ENCODE peak calls at places on chromosomes 16 and 17, in five cellular contexts. G is A673, P is heart left ventricle, O is psoas muscle, U is pancreas. J is an unnamed sample.
A peak's percentile ranks its signal among the peaks of the same experiment; 100 is the strongest.

GRCh38 chr16:17476414-17477259 is 5.9 kb upstream of the XYLT1 start:
- DNase-seq in U (peak; percentile 76), P (no peak), G (peak; percentile 32), O (peak; percentile 18), J (peak; percentile 72)

GRCh38 chr17:45052052-45052772 is 780 bp upstream of the DCAKD start:
- DNase-seq in P (no peak), G (peak; percentile 32), O (peak; percentile 60), U (peak; percentile 54), J (peak; percentile 84)

GRCh38 chr17:41437769-41438168 is 3.0 kb downstream of the KRT38 start:
- DNase-seq in O (no peak), U (no peak), G (no peak), P (no peak), J (no peak)

GRCh38 chr17:32596666-32597065 is 109.9 kb downstream of the CDK5R1 start:
- DNase-seq in G (no peak), O (no peak), U (no peak), P (no peak), J (peak; percentile 84)

GRCh38 chr17:41520821-41521521 is 2.3 kb upstream of the KRT15 start:
- DNase-seq in U (no peak), P (peak; percentile 30), O (no peak), G (no peak), J (no peak)

GRCh38 chr16:14399397-14400284 is 230.4 kb downstream of the PARN start:
- DNase-seq in U (no peak), O (peak; percentile 79), G (no peak), P (no peak), J (no peak)

GRCh38 chr17:2233441-2233947 is 70.1 kb downstream of the SMG6 start:
- DNase-seq in G (peak; percentile 15), O (peak; percentile 38), P (no peak), U (no peak), J (no peak)

GRCh38 chr17:16922386-16923096 is 49.4 kb downstream of the TNFRSF13B start:
- DNase-seq in G (no peak), U (peak; percentile 26), P (no peak), O (no peak), J (no peak)

GRCh38 chr17:36849871-36850348 is 87.4 kb upstream of the LHX1 start:
- DNase-seq in G (peak; percentile 44), O (no peak), P (no peak), U (no peak), J (peak; percentile 42)

GRCh38 chr17:36183001-36183810 is 6.8 kb upstream of the TBC1D3B start:
- DNase-seq in G (peak; percentile 45), O (peak; percentile 55), U (peak; percentile 49), P (peak; percentile 93), J (peak; percentile 83)

DNA sequence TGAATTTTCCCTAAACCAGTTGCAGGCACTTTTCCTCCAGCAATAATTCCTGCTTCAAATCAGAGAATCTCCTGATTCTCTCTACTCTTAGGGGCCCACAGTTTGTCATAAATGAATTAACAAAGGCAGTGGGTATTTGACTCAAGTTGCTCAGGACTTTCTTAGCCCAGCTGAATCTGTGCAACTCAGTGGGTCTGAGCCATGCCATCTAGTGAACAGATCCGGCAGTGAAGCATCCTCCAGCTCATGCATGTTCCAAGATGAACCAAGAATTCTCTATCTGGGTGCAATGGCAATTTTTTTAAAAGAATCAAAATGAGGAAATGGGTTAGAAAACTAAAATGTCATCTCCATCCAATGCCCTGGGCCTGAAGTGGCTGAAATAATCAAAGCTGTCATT is 575.2 kb upstream of the CDH11 start:
- DNase-seq in G (peak; percentile 20), O (no peak), U (no peak), P (no peak), J (no peak)
- TF ChIP-seq CTCF in G (peak; percentile 27), O (no peak), U (no peak), P (no peak), J (no peak)

DNA sequence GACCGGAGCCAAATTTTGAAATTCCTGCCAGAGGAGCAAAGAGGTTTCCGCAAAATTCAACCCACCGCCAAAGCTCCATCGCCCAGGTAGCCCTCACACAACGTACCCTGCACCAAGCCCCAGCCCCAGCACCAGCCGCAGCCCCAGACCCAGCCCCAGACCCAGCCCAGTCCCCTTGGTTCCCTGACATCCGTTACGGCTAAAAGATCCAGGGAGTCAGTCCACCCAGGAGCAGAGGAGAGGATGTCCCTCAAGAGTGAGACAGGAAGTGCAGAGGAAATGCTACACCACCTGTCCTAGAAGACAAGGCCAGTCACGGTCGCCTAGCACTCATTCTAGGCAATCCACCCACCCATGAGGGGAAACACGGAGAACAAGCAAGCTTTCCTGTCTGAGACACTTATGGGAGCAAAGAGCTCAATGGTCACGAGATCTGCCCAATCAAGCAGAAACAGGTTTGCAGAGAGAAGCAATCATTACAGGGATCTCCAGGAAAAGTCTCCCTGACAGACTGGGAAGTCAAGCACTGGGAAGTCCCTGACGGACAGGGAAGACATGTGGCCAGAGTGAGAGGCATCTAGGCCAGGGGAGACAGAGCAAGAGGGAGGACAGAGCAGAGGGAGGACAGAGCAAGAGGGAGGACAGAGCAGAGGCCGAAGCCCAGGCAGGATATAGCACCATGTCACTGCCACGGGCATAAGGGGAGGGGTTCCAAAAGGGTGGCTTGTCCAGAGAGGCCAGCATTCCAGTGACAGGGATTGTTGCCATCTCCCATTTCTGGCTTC is 15.0 kb upstream of the KCNJ18 start:
- DNase-seq in G (no peak), O (no peak), P (no peak), U (no peak), J (no peak)
- H3K9me3 ChIP-seq in G (peaks cover 22% of the 10 kb centered on the region), O (no peaks in the 10 kb centered on the region), P (no peaks in the 10 kb centered on the region), U (no peaks in the 10 kb centered on the region), J (peaks cover 3% of the 10 kb centered on the region)

GRCh38 chr17:79840204-79840988 is 1.2 kb upstream of the CBX4 start:
- DNase-seq in O (peak; percentile 80), U (peak; percentile 68), P (peak; percentile 85), G (peak; percentile 61), J (peak; percentile 54)
- H3K4me3 ChIP-seq in O (peak overlapping the region; percentile 82), U (peak overlapping the region; percentile 31), P (peak overlapping the region; percentile 78), G (peak overlapping the region; percentile 59), J (no peak overlapping the region)

GRCh38 chr17:10527419-10527818 is 9.1 kb upstream of the MYH1 start:
- DNase-seq in G (no peak), U (no peak), O (no peak), P (no peak), J (no peak)
- TF ChIP-seq CTCF in G (no peak), U (no peak), O (no peak), P (no peak), J (no peak)

DNA sequence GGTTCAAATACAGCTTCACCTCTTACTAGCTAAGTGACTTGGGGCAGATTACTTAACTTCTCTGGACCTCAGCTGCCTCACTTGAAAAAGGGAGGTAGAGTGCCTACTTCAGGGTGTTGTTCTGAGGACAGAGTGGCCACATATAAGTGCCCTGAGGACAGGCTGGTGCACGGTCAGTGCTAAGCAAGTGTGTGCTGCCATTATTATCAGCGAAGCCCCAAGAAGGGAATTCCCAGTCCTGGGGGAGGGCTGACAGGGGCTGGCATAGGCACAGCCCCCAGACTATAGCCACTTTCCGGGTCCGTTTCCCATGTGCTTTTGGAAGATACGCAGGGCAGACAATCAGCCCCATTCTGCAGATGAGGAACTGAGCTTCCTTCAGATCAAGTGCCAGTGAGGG is 2.5 kb downstream of the ZBTB4 start:
- DNase-seq in U (no peak), O (no peak), P (no peak), G (no peak), J (no peak)
- H3K9me3 ChIP-seq in U (no peaks in the 10 kb centered on the region), O (no peaks in the 10 kb centered on the region), P (no peaks in the 10 kb centered on the region), G (no peaks in the 10 kb centered on the region), J (no peaks in the 10 kb centered on the region)

GRCh38 chr17:14310584-14310983 is 9.7 kb downstream of the HS3ST3B1 start:
- DNase-seq in P (no peak), U (no peak), O (no peak), G (no peak), J (no peak)

GRCh38 chr17:14308965-14309879 is 8.3 kb downstream of the HS3ST3B1 start:
- DNase-seq in P (peak; percentile 95), G (peak; percentile 34), O (peak; percentile 88), U (peak; percentile 94), J (peak; percentile 99)

GRCh38 chr17:14307560-14308024 is 6.7 kb downstream of the HS3ST3B1 start:
- DNase-seq in P (no peak), G (no peak), O (no peak), U (no peak), J (no peak)

GRCh38 chr17:14310101-14310500 is 9.2 kb downstream of the HS3ST3B1 start:
- DNase-seq in O (no peak), U (no peak), P (no peak), G (no peak), J (peak; percentile 48)

DNA sequence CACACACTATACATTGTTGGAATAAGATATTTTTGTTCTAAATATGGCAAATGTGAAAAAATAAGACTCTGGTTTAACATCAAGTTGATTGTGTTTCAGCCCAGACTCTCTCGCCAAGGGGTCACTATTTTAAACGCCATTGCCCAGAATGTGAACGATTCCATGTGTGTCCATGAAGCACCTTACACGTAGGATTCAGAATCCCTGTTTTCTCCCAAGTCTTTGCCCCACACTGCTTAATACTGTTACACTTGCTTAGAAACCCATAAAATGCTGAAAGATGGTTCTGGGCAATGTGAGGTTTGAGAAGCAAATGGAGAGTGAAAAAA is 7.7 kb downstream of the HS3ST3B1 start:
- DNase-seq in O (no peak), U (no peak), G (no peak), P (no peak), J (no peak)
- H3K4me3 ChIP-seq in O (peak overlapping the region; percentile 63), U (no peak overlapping the region), G (no peak overlapping the region), P (peak overlapping the region; percentile 61), J (peak overlapping the region; percentile 56)

DNA sequence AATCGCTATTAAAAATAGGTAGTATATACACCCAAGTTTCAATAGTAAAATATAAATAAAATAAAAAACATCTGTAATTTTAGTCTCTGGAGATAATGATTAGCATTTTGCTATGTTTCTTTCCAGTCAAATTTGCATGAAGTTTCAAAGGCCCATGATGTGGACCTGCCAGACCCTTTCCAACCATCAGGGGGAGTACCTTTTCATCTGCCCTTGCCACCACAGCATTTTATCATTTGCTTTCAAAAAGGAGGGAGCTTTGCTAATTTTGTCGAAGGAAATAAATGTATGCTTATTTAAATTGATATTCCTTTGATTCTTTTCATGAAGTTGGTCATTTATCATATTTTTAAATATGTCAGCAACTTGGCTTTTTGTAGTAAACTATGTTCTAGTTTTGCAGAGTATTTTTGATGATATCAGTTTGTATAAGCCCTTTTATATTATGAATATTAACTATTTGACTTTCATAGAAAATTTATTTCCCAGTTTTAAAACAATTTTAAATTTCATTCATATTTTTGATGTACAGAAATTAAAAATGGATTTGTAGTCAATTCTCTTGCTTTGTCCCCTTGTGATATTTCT is 115.2 kb upstream of the NETO2 start:
- DNase-seq in P (no peak), O (no peak), G (peak; percentile 56), U (no peak), J (no peak)
- TF ChIP-seq CTCF in P (peak; percentile 50), O (peak; percentile 58), G (peak; percentile 80), U (no peak), J (peak; percentile 64)

GRCh38 chr17:3260600-3260999 is 37.6 kb downstream of the OR3A1 start:
- DNase-seq in O (no peak), U (no peak), G (no peak), P (no peak), J (no peak)
- H3K9me3 ChIP-seq in O (no peaks in the 10 kb centered on the region), U (no peaks in the 10 kb centered on the region), G (no peaks in the 10 kb centered on the region), P (no peaks in the 10 kb centered on the region), J (no peaks in the 10 kb centered on the region)

DNA sequence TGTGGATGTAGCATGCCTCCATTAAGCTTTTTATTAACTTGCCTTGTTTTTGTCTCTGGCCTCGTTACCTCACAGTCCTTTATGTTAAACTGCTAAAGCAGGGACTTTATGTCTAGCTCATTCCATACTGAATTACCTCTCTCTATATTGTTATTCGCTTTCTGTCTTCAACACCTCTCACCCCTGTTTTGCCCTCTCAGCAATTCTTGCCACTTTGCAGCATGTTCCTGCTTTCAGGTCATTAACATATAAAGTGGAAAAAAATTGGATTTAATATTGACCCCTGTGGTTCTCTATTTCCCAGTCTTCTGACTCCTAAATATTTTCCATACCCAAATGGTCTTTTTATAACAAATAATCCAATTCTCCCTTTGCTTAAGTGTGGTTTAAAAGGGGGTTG is 810.4 kb upstream of the KIF2B start:
- DNase-seq in G (no peak), U (no peak), P (no peak), O (no peak), J (no peak)
- H3K4me3 ChIP-seq in G (no peak overlapping the region), U (no peak overlapping the region), P (no peak overlapping the region), O (no peak overlapping the region), J (no peak overlapping the region)

J was measured in WERI-Rb-1.